ENCODE peak calls at places on chromosomes 3 and 15, in five cellular contexts. O, R, C, W and L are unnamed samples.

GRCh38 chr3:159045279-159045678 is 243.4 kb downstream of the MFSD1 start:
- DNase-seq in O (no peak), R (no peak), C (no peak), W (no peak), L (no peak)

GRCh38 chr3:45211466-45212094 is 14.5 kb downstream of the TMEM158 start:
- DNase-seq in O (no peak), R (peak), C (no peak), W (no peak), L (no peak)

GRCh38 chr3:48187579-48188265 is 495 bp downstream of the CDC25A start:
- DNase-seq in O (no peak), R (peak), C (peak), W (peak), L (peak)

GRCh38 chr3:46867550-46867898 is 4.3 kb upstream of the MYL3 start:
- DNase-seq in O (no peak), R (peak), C (peak), W (peak), L (no peak)

GRCh38 chr3:155219106-155219505 is 74.4 kb downstream of the STRIT1 start:
- DNase-seq in O (no peak), R (no peak), C (no peak), W (no peak), L (no peak)

GRCh38 chr15:22850055-22850454 is 11.6 kb downstream of the NIPA2 start:
- DNase-seq in O (no peak), R (no peak), C (no peak), W (no peak), L (no peak)

GRCh38 chr3:48784426-48785120 is 63.1 kb downstream of the PRKAR2A start:
- DNase-seq in O (no peak), R (no peak), C (no peak), W (no peak), L (no peak)

GRCh38 chr15:95162069-95162468 is 930.7 kb downstream of the MCTP2 start:
- DNase-seq in O (no peak), R (no peak), C (no peak), W (no peak), L (no peak)

GRCh38 chr15:74347757-74348250 is 19.6 kb downstream of the CYP11A1 start:
- DNase-seq in O (no peak), R (no peak), C (no peak), W (no peak), L (no peak)

GRCh38 chr15:100730129-100730528 is 127.7 kb downstream of the ASB7 start:
- DNase-seq in O (no peak), R (no peak), C (no peak), W (no peak), L (no peak)

GRCh38 chr3:31166249-31166885 is 271.9 kb upstream of the GADL1 start:
- DNase-seq in O (no peak), R (no peak), C (no peak), W (no peak), L (no peak)

GRCh38 chr15:77790481-77790880 is 157.8 kb upstream of the LINGO1 start:
- DNase-seq in O (no peak), R (no peak), C (peak), W (no peak), L (no peak)

GRCh38 chr15:98123834-98124233 is 163.3 kb downstream of the ARRDC4 start:
- DNase-seq in O (no peak), R (no peak), C (no peak), W (no peak), L (no peak)

GRCh38 chr15:85568261-85568808 is 187.9 kb downstream of the AKAP13 start:
- DNase-seq in O (no peak), R (no peak), C (no peak), W (no peak), L (no peak)

GRCh38 chr3:46845397-46845859 is 17.8 kb downstream of the MYL3 start:
- DNase-seq in O (no peak), R (peak), C (no peak), W (no peak), L (no peak)

GRCh38 chr3:46934508-46935167 is 41.9 kb downstream of the CCDC12 start:
- DNase-seq in O (no peak), R (no peak), C (no peak), W (no peak), L (no peak)

GRCh38 chr15:79901958-79902357 is 5.1 kb upstream of the MTHFS start:
- DNase-seq in O (no peak), R (no peak), C (no peak), W (peak), L (no peak)

GRCh38 chr3:138331143-138331894 is 1.7 kb upstream of the NME9 start:
- DNase-seq in O (no peak), R (no peak), C (no peak), W (no peak), L (no peak)

GRCh38 chr3:19272296-19272695 is 124.0 kb downstream of the KCNH8 start:
- DNase-seq in O (no peak), R (no peak), C (no peak), W (no peak), L (no peak)

GRCh38 chr15:96023081-96023480 is 307.4 kb upstream of the NR2F2 start:
- DNase-seq in O (no peak), R (no peak), C (no peak), W (no peak), L (no peak)

GRCh38 chr3:4983739-4984510 is 4.7 kb downstream of the BHLHE40 start:
- DNase-seq in O (no peak), R (peak), C (no peak), W (no peak), L (no peak)

GRCh38 chr3:57735405-57735804 is 20.7 kb upstream of the SLMAP start:
- DNase-seq in O (no peak), R (no peak), C (no peak), W (no peak), L (no peak)

GRCh38 chr3:15812183-15812582 is 14.4 kb upstream of the ANKRD28 start:
- DNase-seq in O (no peak), R (no peak), C (no peak), W (no peak), L (no peak)

GRCh38 chr3:15819576-15819975 is 21.8 kb upstream of the ANKRD28 start:
- DNase-seq in O (no peak), R (no peak), C (no peak), W (no peak), L (no peak)

GRCh38 chr3:15810702-15811101 is 12.9 kb upstream of the ANKRD28 start:
- DNase-seq in O (no peak), R (no peak), C (no peak), W (no peak), L (no peak)

GRCh38 chr3:15819043-15819442 is 21.3 kb upstream of the ANKRD28 start:
- DNase-seq in O (no peak), R (no peak), C (no peak), W (no peak), L (no peak)

GRCh38 chr3:15815696-15816095 is 17.9 kb upstream of the ANKRD28 start:
- DNase-seq in O (no peak), R (no peak), C (no peak), W (no peak), L (no peak)
- TF ChIP-seq CTCF in O (peak), R (peak), C (peak), W (peak), L (peak)

GRCh38 chr15:52783929-52784798 is 6.0 kb downstream of the ONECUT1 start:
- DNase-seq in O (peak), R (no peak), C (peak), W (no peak), L (no peak)
- TF ChIP-seq CTCF in O (peak), R (no peak), C (peak), W (no peak), L (peak)

DNA sequence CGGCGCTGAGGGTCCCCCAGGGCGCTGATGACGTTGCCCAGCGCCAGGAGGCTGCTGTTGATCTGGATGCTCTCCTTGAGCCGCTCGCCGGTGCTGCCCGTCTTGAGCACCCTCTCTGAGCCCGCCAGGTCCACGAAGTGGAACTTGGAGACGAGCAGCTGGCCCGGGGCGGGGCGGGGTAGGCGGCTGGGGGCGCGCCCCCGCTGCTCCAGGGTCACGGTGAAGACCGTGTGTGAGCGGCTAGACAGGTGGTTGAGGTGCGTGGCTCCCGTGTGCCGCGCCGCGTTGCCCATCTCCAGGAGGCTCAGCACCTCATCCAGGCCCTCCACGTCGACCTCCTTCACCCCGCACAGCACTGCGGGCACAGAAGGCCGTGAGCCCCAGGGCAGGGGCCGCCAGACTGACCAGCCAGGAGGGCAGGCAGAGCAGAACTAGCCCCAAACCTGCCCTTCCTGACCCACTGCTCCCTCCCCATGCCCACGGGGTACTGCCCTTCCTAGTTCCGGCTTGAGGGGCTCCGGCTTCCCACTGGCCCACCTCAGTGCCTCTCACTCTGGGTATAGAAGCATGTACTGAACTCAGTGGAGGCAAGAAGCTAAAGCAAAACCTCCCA is 6.1 kb downstream of the KIF7 start:
- DNase-seq in O (no peak), R (no peak), C (no peak), W (no peak), L (no peak)
- TF ChIP-seq CTCF in O (no peak), R (no peak), C (no peak), W (no peak), L (no peak)

DNA sequence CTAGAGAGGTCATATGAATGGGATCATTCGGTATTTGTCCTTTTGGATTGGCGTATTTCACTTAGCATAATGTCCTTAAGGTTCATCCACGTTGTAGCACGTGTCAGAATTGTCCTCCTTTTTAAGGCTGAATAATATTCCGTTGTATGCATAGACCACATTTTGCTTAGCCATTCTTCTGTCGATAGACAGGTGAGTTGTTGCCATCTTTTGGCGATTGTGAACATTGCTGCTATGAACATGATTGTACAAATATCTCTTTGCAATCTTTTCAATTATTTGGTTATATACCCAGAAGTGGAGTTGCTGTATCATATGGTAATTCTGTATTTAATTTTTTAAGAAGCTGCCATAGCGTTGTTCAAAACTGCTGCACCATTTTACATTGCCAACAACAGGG is 52.4 kb upstream of the GOLGA8J start:
- DNase-seq in O (no peak), R (no peak), C (no peak), W (no peak), L (no peak)
- TF ChIP-seq CTCF in O (no peak), R (no peak), C (no peak), W (no peak), L (no peak)

GRCh38 chr15:40763801-40764765 is at the start of gene GCHFR:
- DNase-seq in O (peak), R (peak), C (peak), W (peak), L (peak)
- TF ChIP-seq CTCF in O (peak), R (no peak), C (no peak), W (peak), L (peak)

DNA sequence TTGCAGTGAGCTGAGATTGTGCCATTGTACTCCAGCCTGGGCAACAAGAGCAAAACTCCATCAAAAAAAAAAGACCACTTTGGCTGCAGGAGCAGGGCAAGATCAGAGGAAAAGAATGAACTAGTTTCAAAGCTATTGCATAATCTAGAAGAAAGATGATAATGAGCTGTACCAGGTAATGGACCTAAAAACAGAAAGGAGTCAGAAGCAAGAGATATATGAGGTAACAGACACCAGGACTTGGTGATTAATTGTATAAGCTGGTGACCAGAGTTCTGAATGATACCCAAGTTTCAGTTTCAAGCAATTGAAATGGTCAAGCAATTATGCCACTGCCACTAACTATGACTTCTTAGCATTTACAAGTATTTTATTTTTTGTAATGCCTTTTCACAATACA is 2.9 kb downstream of the POLQ start:
- DNase-seq in O (no peak), R (no peak), C (no peak), W (no peak), L (no peak)
- TF ChIP-seq CTCF in O (no peak), R (no peak), C (no peak), W (no peak), L (no peak)

GRCh38 chr15:39583586-39584265 is 2.8 kb downstream of the THBS1 start:
- DNase-seq in O (no peak), R (no peak), C (no peak), W (no peak), L (no peak)
- TF ChIP-seq CTCF in O (peak), R (peak), C (no peak), W (peak), L (peak)